ENCODE peak calls at places on chromosomes 1 and 21, in seven cellular contexts. One of them, this sample, is unnamed.

GRCh38 chr1:165173409-165173808 is 183.1 kb downstream of the LMX1A start:
- DNase-seq in stimulated activated CD8-positive, alpha-beta memory T cell treated with anti-CD3 and anti-CD28 coated beads, Interleukin-4, amount 100 ng/mL, for 24 hours: no peak
- DNase-seq in natural killer cell treated with Interleukin-12 subunit alpha and Interleukin-12 subunit beta and Interleukin-15 and Interleukin-18, amount 100 ng/mL, for 72 hours: no peak
- DNase-seq in KBM-7: no peak
- DNase-seq in naive thymus-derived CD8-positive, alpha-beta T cell: no peak
- DNase-seq in activated naive CD8-positive, alpha-beta T cell treated with anti-CD3 and anti-CD28 coated beads, Interleukin-2, amount 50 U/mL, for 16 hours: no peak
- DNase-seq in iris pigment epithelial cell: no peak
- DNase-seq in this sample: no peak

GRCh38 chr21:17769049-17769845 is 49.9 kb downstream of the C21orf91 start:
- DNase-seq in natural killer cell treated with Interleukin-12 subunit alpha and Interleukin-12 subunit beta and Interleukin-15 and Interleukin-18, amount 100 ng/mL, for 72 hours: no peak
- DNase-seq in activated naive CD8-positive, alpha-beta T cell treated with anti-CD3 and anti-CD28 coated beads, Interleukin-2, amount 50 U/mL, for 16 hours: no peak
- DNase-seq in iris pigment epithelial cell: no peak
- DNase-seq in KBM-7: no peak
- DNase-seq in naive thymus-derived CD8-positive, alpha-beta T cell: no peak
- DNase-seq in stimulated activated CD8-positive, alpha-beta memory T cell treated with anti-CD3 and anti-CD28 coated beads, Interleukin-4, amount 100 ng/mL, for 24 hours: no peak
- DNase-seq in this sample: peak

GRCh38 chr1:223230161-223230881 is 87.3 kb upstream of the TLR5 start:
- DNase-seq in naive thymus-derived CD8-positive, alpha-beta T cell: no peak
- DNase-seq in activated naive CD8-positive, alpha-beta T cell treated with anti-CD3 and anti-CD28 coated beads, Interleukin-2, amount 50 U/mL, for 16 hours: no peak
- DNase-seq in stimulated activated CD8-positive, alpha-beta memory T cell treated with anti-CD3 and anti-CD28 coated beads, Interleukin-4, amount 100 ng/mL, for 24 hours: no peak
- DNase-seq in KBM-7: no peak
- DNase-seq in iris pigment epithelial cell: peak
- DNase-seq in natural killer cell treated with Interleukin-12 subunit alpha and Interleukin-12 subunit beta and Interleukin-15 and Interleukin-18, amount 100 ng/mL, for 72 hours: no peak
- DNase-seq in this sample: peak

GRCh38 chr1:71561729-71562128 is 480.9 kb upstream of the ZRANB2 start:
- DNase-seq in naive thymus-derived CD8-positive, alpha-beta T cell: no peak
- DNase-seq in KBM-7: no peak
- DNase-seq in natural killer cell treated with Interleukin-12 subunit alpha and Interleukin-12 subunit beta and Interleukin-15 and Interleukin-18, amount 100 ng/mL, for 72 hours: no peak
- DNase-seq in activated naive CD8-positive, alpha-beta T cell treated with anti-CD3 and anti-CD28 coated beads, Interleukin-2, amount 50 U/mL, for 16 hours: no peak
- DNase-seq in stimulated activated CD8-positive, alpha-beta memory T cell treated with anti-CD3 and anti-CD28 coated beads, Interleukin-4, amount 100 ng/mL, for 24 hours: no peak
- DNase-seq in iris pigment epithelial cell: peak
- DNase-seq in this sample: peak

GRCh38 chr21:42398130-42398394 is 2.2 kb upstream of the TMPRSS3 start:
- DNase-seq in stimulated activated CD8-positive, alpha-beta memory T cell treated with anti-CD3 and anti-CD28 coated beads, Interleukin-4, amount 100 ng/mL, for 24 hours: no peak
- DNase-seq in naive thymus-derived CD8-positive, alpha-beta T cell: no peak
- DNase-seq in activated naive CD8-positive, alpha-beta T cell treated with anti-CD3 and anti-CD28 coated beads, Interleukin-2, amount 50 U/mL, for 16 hours: no peak
- DNase-seq in iris pigment epithelial cell: no peak
- DNase-seq in natural killer cell treated with Interleukin-12 subunit alpha and Interleukin-12 subunit beta and Interleukin-15 and Interleukin-18, amount 100 ng/mL, for 72 hours: no peak
- DNase-seq in KBM-7: no peak
- DNase-seq in this sample: no peak

GRCh38 chr1:204319462-204319861 is 40.3 kb downstream of the PLEKHA6 start:
- DNase-seq in iris pigment epithelial cell: peak
- DNase-seq in naive thymus-derived CD8-positive, alpha-beta T cell: no peak
- DNase-seq in activated naive CD8-positive, alpha-beta T cell treated with anti-CD3 and anti-CD28 coated beads, Interleukin-2, amount 50 U/mL, for 16 hours: no peak
- DNase-seq in natural killer cell treated with Interleukin-12 subunit alpha and Interleukin-12 subunit beta and Interleukin-15 and Interleukin-18, amount 100 ng/mL, for 72 hours: no peak
- DNase-seq in KBM-7: no peak
- DNase-seq in stimulated activated CD8-positive, alpha-beta memory T cell treated with anti-CD3 and anti-CD28 coated beads, Interleukin-4, amount 100 ng/mL, for 24 hours: no peak
- DNase-seq in this sample: peak

GRCh38 chr21:25845729-25846256 is 111.0 kb downstream of the GABPA start:
- DNase-seq in activated naive CD8-positive, alpha-beta T cell treated with anti-CD3 and anti-CD28 coated beads, Interleukin-2, amount 50 U/mL, for 16 hours: no peak
- DNase-seq in stimulated activated CD8-positive, alpha-beta memory T cell treated with anti-CD3 and anti-CD28 coated beads, Interleukin-4, amount 100 ng/mL, for 24 hours: no peak
- DNase-seq in naive thymus-derived CD8-positive, alpha-beta T cell: no peak
- DNase-seq in natural killer cell treated with Interleukin-12 subunit alpha and Interleukin-12 subunit beta and Interleukin-15 and Interleukin-18, amount 100 ng/mL, for 72 hours: no peak
- DNase-seq in KBM-7: no peak
- DNase-seq in iris pigment epithelial cell: no peak
- DNase-seq in this sample: no peak

GRCh38 chr1:33244143-33244808 is 12.0 kb upstream of the ZNF362 start:
- DNase-seq in naive thymus-derived CD8-positive, alpha-beta T cell: no peak
- DNase-seq in natural killer cell treated with Interleukin-12 subunit alpha and Interleukin-12 subunit beta and Interleukin-15 and Interleukin-18, amount 100 ng/mL, for 72 hours: no peak
- DNase-seq in activated naive CD8-positive, alpha-beta T cell treated with anti-CD3 and anti-CD28 coated beads, Interleukin-2, amount 50 U/mL, for 16 hours: no peak
- DNase-seq in KBM-7: no peak
- DNase-seq in iris pigment epithelial cell: no peak
- DNase-seq in stimulated activated CD8-positive, alpha-beta memory T cell treated with anti-CD3 and anti-CD28 coated beads, Interleukin-4, amount 100 ng/mL, for 24 hours: no peak
- DNase-seq in this sample: peak

GRCh38 chr1:44339731-44340130 is 15.3 kb downstream of the ERI3 start:
- DNase-seq in naive thymus-derived CD8-positive, alpha-beta T cell: no peak
- DNase-seq in activated naive CD8-positive, alpha-beta T cell treated with anti-CD3 and anti-CD28 coated beads, Interleukin-2, amount 50 U/mL, for 16 hours: no peak
- DNase-seq in iris pigment epithelial cell: no peak
- DNase-seq in KBM-7: no peak
- DNase-seq in stimulated activated CD8-positive, alpha-beta memory T cell treated with anti-CD3 and anti-CD28 coated beads, Interleukin-4, amount 100 ng/mL, for 24 hours: no peak
- DNase-seq in natural killer cell treated with Interleukin-12 subunit alpha and Interleukin-12 subunit beta and Interleukin-15 and Interleukin-18, amount 100 ng/mL, for 72 hours: no peak
- DNase-seq in this sample: no peak

GRCh38 chr1:41466146-41466545 is 18.3 kb downstream of the EDN2 start:
- DNase-seq in KBM-7: no peak
- DNase-seq in iris pigment epithelial cell: no peak
- DNase-seq in stimulated activated CD8-positive, alpha-beta memory T cell treated with anti-CD3 and anti-CD28 coated beads, Interleukin-4, amount 100 ng/mL, for 24 hours: no peak
- DNase-seq in natural killer cell treated with Interleukin-12 subunit alpha and Interleukin-12 subunit beta and Interleukin-15 and Interleukin-18, amount 100 ng/mL, for 72 hours: no peak
- DNase-seq in naive thymus-derived CD8-positive, alpha-beta T cell: no peak
- DNase-seq in activated naive CD8-positive, alpha-beta T cell treated with anti-CD3 and anti-CD28 coated beads, Interleukin-2, amount 50 U/mL, for 16 hours: no peak
- DNase-seq in this sample: no peak

GRCh38 chr1:85047472-85048295 is 616 bp downstream of the MCOLN3 start:
- DNase-seq in naive thymus-derived CD8-positive, alpha-beta T cell: no peak
- DNase-seq in stimulated activated CD8-positive, alpha-beta memory T cell treated with anti-CD3 and anti-CD28 coated beads, Interleukin-4, amount 100 ng/mL, for 24 hours: no peak
- DNase-seq in natural killer cell treated with Interleukin-12 subunit alpha and Interleukin-12 subunit beta and Interleukin-15 and Interleukin-18, amount 100 ng/mL, for 72 hours: no peak
- DNase-seq in iris pigment epithelial cell: no peak
- DNase-seq in activated naive CD8-positive, alpha-beta T cell treated with anti-CD3 and anti-CD28 coated beads, Interleukin-2, amount 50 U/mL, for 16 hours: no peak
- DNase-seq in KBM-7: no peak
- DNase-seq in this sample: no peak

GRCh38 chr1:42960693-42961559 is 2.3 kb upstream of the SLC2A1 start:
- DNase-seq in stimulated activated CD8-positive, alpha-beta memory T cell treated with anti-CD3 and anti-CD28 coated beads, Interleukin-4, amount 100 ng/mL, for 24 hours: no peak
- DNase-seq in activated naive CD8-positive, alpha-beta T cell treated with anti-CD3 and anti-CD28 coated beads, Interleukin-2, amount 50 U/mL, for 16 hours: no peak
- DNase-seq in iris pigment epithelial cell: no peak
- DNase-seq in naive thymus-derived CD8-positive, alpha-beta T cell: no peak
- DNase-seq in natural killer cell treated with Interleukin-12 subunit alpha and Interleukin-12 subunit beta and Interleukin-15 and Interleukin-18, amount 100 ng/mL, for 72 hours: no peak
- DNase-seq in KBM-7: peak
- DNase-seq in this sample: no peak

This sample was measured in astrocyte of the spinal cord.